ENCODE peak calls at places on chromosomes 5 and 9, in eight cellular contexts. E is left ventricle myocardium inferior, S is brain microvascular endothelial cell, G is pancreas, N is aorta, U is cardiac muscle cell, C is mammary epithelial cell, P is coronary artery. X is an unnamed sample.

GRCh38 chr9:80400624-80401230 is 829.0 kb downstream of the TLE4 start:
- DNase-seq in P (no peak), S (no peak), G (no peak), U (no peak), E (no peak), N (no peak), C (no peak), X (no peak)

GRCh38 chr9:7910426-7911015 is 110.9 kb upstream of the DMAC1 start:
- DNase-seq in E (peak), P (no peak), U (no peak), C (no peak), N (no peak), G (no peak), S (no peak), X (no peak)

GRCh38 chr9:84293001-84293798 is 47.4 kb downstream of the SLC28A3 start:
- DNase-seq in C (no peak), N (no peak), P (no peak), U (no peak), G (no peak), E (no peak), S (no peak), X (no peak)

GRCh38 chr9:99823392-99824377 is 2.0 kb downstream of the NR4A3 start:
- DNase-seq in N (peak), C (peak), G (peak), E (peak), P (peak), S (peak), U (peak), X (peak)

GRCh38 chr9:134358026-134358967 is 32.0 kb downstream of the RXRA start:
- DNase-seq in G (no peak), P (no peak), S (no peak), C (peak), N (peak), U (peak), E (peak), X (no peak)

GRCh38 chr5:1510151-1510561 is 13.6 kb downstream of the LPCAT1 start:
- DNase-seq in C (no peak), G (peak), S (no peak), P (no peak), N (peak), E (peak), U (no peak), X (no peak)

GRCh38 chr5:58922392-58923171 is 339.7 kb downstream of the RAB3C start:
- DNase-seq in U (peak), G (peak), C (no peak), P (peak), N (peak), S (no peak), E (peak), X (peak)

GRCh38 chr5:146283344-146283761 is 55.3 kb upstream of the POU4F3 start:
- DNase-seq in G (no peak), P (no peak), S (peak), E (no peak), C (peak), U (peak), N (no peak), X (no peak)

GRCh38 chr9:133715866-133716563 is 22.1 kb downstream of the SARDH start:
- DNase-seq in U (peak), C (no peak), P (no peak), N (peak), G (peak), E (no peak), S (peak), X (no peak)

GRCh38 chr5:65482727-65483473 is 1.2 kb upstream of the ADAMTS6 start:
- DNase-seq in S (peak), P (no peak), G (no peak), U (peak), E (no peak), N (no peak), C (peak), X (no peak)

GRCh38 chr5:133870661-133871060 is 97.8 kb downstream of the C5orf15 start:
- DNase-seq in E (no peak), C (peak), P (no peak), N (peak), G (no peak), U (peak), S (peak), X (no peak)

GRCh38 chr5:87300744-87301143 is 33.1 kb downstream of the RASA1 start:
- DNase-seq in N (no peak), E (no peak), U (peak), S (peak), G (no peak), C (peak), P (no peak), X (no peak)

GRCh38 chr5:155189981-155190380 is 176.4 kb downstream of the KIF4B start:
- DNase-seq in G (no peak), P (no peak), S (no peak), C (peak), U (no peak), N (no peak), E (no peak), X (no peak)

GRCh38 chr5:9339206-9339818 is 206.6 kb downstream of the SEMA5A start:
- DNase-seq in P (no peak), G (no peak), E (no peak), C (no peak), N (no peak), S (no peak), U (no peak), X (no peak)

GRCh38 chr5:111326551-111326950 is 102.4 kb downstream of the CAMK4 start:
- DNase-seq in E (no peak), C (no peak), S (no peak), G (no peak), P (no peak), U (peak), N (no peak), X (no peak)

GRCh38 chr5:139569276-139569955 is 8.3 kb downstream of the UBE2D2 start:
- DNase-seq in E (no peak), G (no peak), U (no peak), N (no peak), P (no peak), C (no peak), S (no peak), X (no peak)
- H3K27ac ChIP-seq in E (no peak), G (no peak), U (no peak), N (no peak), P (no peak), C (no peak), S (no peak), X (no peak)

GRCh38 chr5:150616024-150616470 is 24.4 kb upstream of the SYNPO start:
- DNase-seq in U (peak), N (no peak), E (peak), G (peak), S (no peak), C (no peak), P (no peak), X (no peak)

GRCh38 chr5:150618188-150618587 is 22.3 kb upstream of the SYNPO start:
- DNase-seq in G (no peak), C (no peak), N (no peak), U (peak), P (no peak), S (no peak), E (peak), X (no peak)

GRCh38 chr5:150615141-150615699 is 25.2 kb upstream of the SYNPO start:
- DNase-seq in S (peak), P (peak), C (peak), N (peak), U (peak), G (no peak), E (peak), X (no peak)

GRCh38 chr5:150614651-150615040 is 25.8 kb upstream of the SYNPO start:
- DNase-seq in U (no peak), S (no peak), G (no peak), N (no peak), E (no peak), P (no peak), C (no peak), X (no peak)

DNA sequence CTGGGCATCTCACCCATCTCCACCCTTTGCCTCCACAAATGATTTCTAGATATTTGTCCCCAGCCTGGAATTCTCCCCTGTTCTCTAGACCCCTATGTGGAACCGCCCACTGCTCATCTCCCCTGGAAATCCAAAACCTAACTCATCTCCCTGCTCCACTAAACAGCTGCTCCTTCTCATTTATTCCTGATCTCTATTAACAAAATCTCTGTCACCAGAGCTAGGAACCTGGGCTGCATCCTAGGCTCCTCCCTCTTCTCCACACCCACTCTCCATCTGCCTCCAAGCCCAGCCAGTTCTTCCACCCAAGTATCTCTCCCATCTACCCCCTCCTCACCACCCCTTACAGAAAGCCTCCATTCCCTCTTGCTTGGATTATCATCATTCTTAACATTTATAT is 24.0 kb upstream of the SYNPO start:
- DNase-seq in C (no peak), E (no peak), S (no peak), P (no peak), U (no peak), G (no peak), N (no peak), X (no peak)
- H3K27ac ChIP-seq in C (no peak), E (peak), S (no peak), P (peak), U (no peak), G (peak), N (peak), X (peak)

GRCh38 chr9:69347607-69348006 is 22.6 kb downstream of the ENTREP1 start:
- DNase-seq in P (no peak), E (no peak), C (no peak), N (no peak), G (no peak), S (no peak), U (no peak), X (no peak)

GRCh38 chr9:69342769-69343168 is 17.8 kb downstream of the ENTREP1 start:
- DNase-seq in S (no peak), N (no peak), E (no peak), P (no peak), G (no peak), C (peak), U (no peak), X (no peak)

GRCh38 chr9:69344459-69344858 is 19.4 kb downstream of the ENTREP1 start:
- DNase-seq in U (no peak), S (no peak), N (no peak), P (no peak), E (no peak), C (no peak), G (no peak), X (no peak)

GRCh38 chr9:69351227-69351626 is 26.2 kb downstream of the ENTREP1 start:
- DNase-seq in U (no peak), P (no peak), G (no peak), N (no peak), E (no peak), C (no peak), S (no peak), X (no peak)

GRCh38 chr9:69346596-69347390 is 21.8 kb downstream of the ENTREP1 start:
- DNase-seq in G (no peak), P (no peak), C (no peak), N (no peak), U (peak), S (no peak), E (no peak), X (no peak)
- H3K27ac ChIP-seq in G (peak), P (no peak), C (no peak), N (no peak), U (peak), S (no peak), E (peak), X (no peak)

GRCh38 chr5:38796739-38797108 is 49.1 kb upstream of the OSMR start:
- DNase-seq in N (no peak), C (no peak), E (no peak), U (no peak), G (no peak), P (no peak), S (no peak), X (no peak)

GRCh38 chr5:38796000-38796738 is 49.6 kb upstream of the OSMR start:
- DNase-seq in N (no peak), P (no peak), U (no peak), G (no peak), C (no peak), S (no peak), E (peak), X (no peak)

GRCh38 chr5:38797838-38798237 is 48.0 kb upstream of the OSMR start:
- DNase-seq in C (no peak), N (no peak), P (no peak), G (no peak), S (no peak), U (no peak), E (no peak), X (no peak)

GRCh38 chr5:38793099-38793498 is 52.7 kb upstream of the OSMR start:
- DNase-seq in P (no peak), E (no peak), U (no peak), S (no peak), G (no peak), N (no peak), C (no peak), X (no peak)

DNA sequence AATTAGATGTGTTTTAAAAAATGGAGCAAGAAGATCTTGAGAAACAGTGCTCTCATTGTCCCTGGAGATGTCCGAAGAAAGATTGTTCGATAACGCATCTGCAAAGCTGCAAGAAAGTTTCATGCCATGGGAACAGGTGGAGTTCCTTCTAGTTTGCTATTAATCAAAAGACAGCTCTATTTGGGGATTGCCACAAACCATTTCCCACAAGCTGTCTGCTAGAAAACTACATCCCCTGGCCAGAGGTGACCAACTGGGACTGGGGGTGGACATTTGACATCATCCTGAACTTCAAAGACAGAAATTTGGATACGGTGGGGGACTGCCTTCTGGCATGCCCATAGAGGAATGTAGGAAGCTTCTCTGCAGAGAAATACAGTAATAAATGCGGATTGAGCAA is 50.8 kb upstream of the OSMR start:
- DNase-seq in G (no peak), N (no peak), P (no peak), U (no peak), E (no peak), C (no peak), S (no peak), X (no peak)
- H3K27ac ChIP-seq in G (no peak), N (no peak), P (no peak), U (no peak), E (peak), C (no peak), S (no peak), X (no peak)

DNA sequence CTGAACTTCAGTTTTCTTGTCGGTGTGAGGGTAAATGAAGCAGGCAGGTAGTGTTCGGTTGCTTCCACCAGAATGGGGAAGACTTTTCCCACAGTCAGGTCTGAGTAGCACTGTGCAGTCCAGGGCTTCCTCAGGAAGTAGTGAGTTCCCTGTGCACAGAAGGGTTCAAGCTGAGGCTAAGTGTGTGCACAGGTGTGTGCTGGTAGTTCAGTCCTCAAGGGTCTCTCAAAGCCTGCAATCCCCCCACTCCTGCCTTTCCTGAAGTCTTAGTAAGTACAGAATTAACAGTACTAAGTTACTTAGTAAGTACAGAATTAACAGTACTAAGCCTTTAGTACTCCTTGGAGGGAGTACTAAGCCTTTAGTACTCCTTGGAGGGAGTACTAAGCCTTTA is 1.4 kb downstream of the DAB2IP start:
- DNase-seq in E (no peak), S (no peak), U (no peak), G (no peak), P (no peak), C (no peak), N (no peak), X (no peak)
- H3K27ac ChIP-seq in E (peak), S (no peak), U (peak), G (peak), P (peak), C (no peak), N (no peak), X (no peak)

GRCh38 chr9:131421691-131422090 is 27.8 kb downstream of the PRRC2B start:
- DNase-seq in P (no peak), C (no peak), N (peak), U (no peak), G (no peak), E (no peak), S (no peak), X (no peak)

GRCh38 chr9:131422241-131422792 is 28.4 kb downstream of the PRRC2B start:
- DNase-seq in S (no peak), P (no peak), G (no peak), U (no peak), E (peak), C (peak), N (peak), X (no peak)

GRCh38 chr9:131426545-131426944 is 32.7 kb downstream of the PRRC2B start:
- DNase-seq in U (no peak), E (no peak), P (no peak), C (no peak), G (no peak), N (no peak), S (no peak), X (no peak)

GRCh38 chr9:131420913-131421312 is 27.0 kb downstream of the PRRC2B start:
- DNase-seq in E (no peak), G (no peak), P (no peak), N (peak), S (no peak), C (peak), U (peak), X (no peak)

DNA sequence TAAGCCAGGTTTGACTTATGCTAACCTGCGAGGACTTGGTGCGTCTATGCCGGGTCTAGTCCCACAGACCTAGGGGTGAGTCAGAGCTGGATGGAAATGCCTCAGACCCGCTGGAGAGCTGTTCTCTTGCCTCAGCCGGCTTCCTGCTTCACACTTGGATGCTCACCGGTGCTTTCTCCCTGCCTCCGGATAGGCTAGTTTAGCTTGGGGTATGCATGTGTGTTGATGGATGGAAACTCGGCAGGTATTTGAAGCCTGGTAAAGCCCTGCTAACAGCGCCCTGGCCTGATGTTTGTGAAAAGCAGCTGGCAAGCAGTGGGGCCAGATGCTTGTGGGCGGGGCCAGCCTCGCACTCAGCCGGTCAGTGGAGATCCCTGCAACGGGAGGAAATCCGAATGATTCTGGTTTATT is 29.3 kb downstream of the PRRC2B start:
- DNase-seq in U (peak), E (peak), N (peak), G (peak), S (peak), P (peak), C (peak), X (no peak)
- H3K27ac ChIP-seq in U (peak), E (peak), N (peak), G (peak), S (peak), P (peak), C (no peak), X (no peak)

X was measured in caudate nucleus.